ENCODE peak calls at places on chromosomes 11 and 22, in four cellular contexts. K is stomach, N is Peyer's patch, E is heart left ventricle. R is an unnamed sample. For H3K4me1, the result is how much of the 10 kb centered on the place peaks cover.

GRCh38 chr11:86341382-86341781 is 33.3 kb upstream of the CCDC81 start:
- DNase-seq in N (no peak), K (no peak), E (no peak), R (no peak)

GRCh38 chr11:7577226-7577882 is 63.6 kb downstream of the PPFIBP2 start:
- DNase-seq in E (no peak), K (peak), N (no peak), R (peak)

GRCh38 chr22:49586244-49586748 is 241.4 kb downstream of the BRD1 start:
- DNase-seq in N (peak), E (no peak), K (no peak), R (no peak)

GRCh38 chr11:36628765-36629199 is 30.7 kb upstream of the RAG2 start:
- DNase-seq in N (no peak), E (no peak), K (no peak), R (no peak)

GRCh38 chr11:84247931-84248330 is 961.8 kb upstream of the CCDC90B start:
- DNase-seq in K (no peak), E (no peak), N (no peak), R (no peak)

GRCh38 chr22:25202290-25202921 is 2.7 kb downstream of the CRYBB3 start:
- DNase-seq in E (no peak), N (peak), K (peak), R (peak)

GRCh38 chr11:58905141-58905715 is 34.1 kb upstream of the GLYATL1 start:
- DNase-seq in K (no peak), N (no peak), E (peak), R (no peak)

GRCh38 chr11:77093056-77093891 is 9.4 kb upstream of the OMP start:
- DNase-seq in K (no peak), E (peak), N (no peak), R (no peak)

GRCh38 chr11:96228472-96228871 is 114.5 kb downstream of the MAML2 start:
- DNase-seq in K (peak), N (peak), E (peak), R (peak)

GRCh38 chr22:17057959-17058814 is 26.6 kb upstream of the IL17RA start:
- DNase-seq in E (no peak), N (peak), K (peak), R (peak)

GRCh38 chr11:32437406-32438345 is 2.3 kb upstream of the WT1 start:
- DNase-seq in N (no peak), E (no peak), K (no peak), R (peak)

GRCh38 chr11:84671325-84672019 is 955.7 kb downstream of the DLG2 start:
- DNase-seq in K (no peak), N (no peak), E (no peak), R (no peak)

GRCh38 chr11:60951909-60952741 is at the start of gene SLC15A3:
- DNase-seq in E (peak), N (peak), K (peak), R (peak)

GRCh38 chr11:28619870-28620540 is 511.8 kb downstream of the METTL15 start:
- DNase-seq in N (no peak), E (no peak), K (no peak), R (no peak)

GRCh38 chr11:100031973-100032372 is 655.1 kb upstream of the ARHGAP42 start:
- DNase-seq in E (no peak), N (no peak), K (no peak), R (no peak)

GRCh38 chr22:40694409-40694808 is 15.1 kb downstream of the MCHR1 start:
- DNase-seq in N (no peak), E (no peak), K (no peak), R (peak)

GRCh38 chr11:68581439-68581838 is 102.9 kb upstream of the GAL start:
- DNase-seq in K (no peak), N (no peak), E (no peak), R (no peak)

GRCh38 chr11:77558380-77558779 is 31.4 kb upstream of the AQP11 start:
- DNase-seq in K (no peak), N (peak), E (no peak), R (no peak)

GRCh38 chr11:2166091-2166851 is 5.3 kb upstream of the INS start:
- DNase-seq in K (peak), E (no peak), N (no peak), R (no peak)

GRCh38 chr11:117535201-117535869 is 207.7 kb downstream of the CEP164 start:
- DNase-seq in E (peak), K (peak), N (peak), R (peak)

GRCh38 chr11:45926001-45926401 is 3.5 kb downstream of the LARGE2 start:
- DNase-seq in E (no peak), N (peak), K (no peak), R (peak)

GRCh38 chr11:61764606-61765260 is 12.3 kb downstream of the MYRF start:
- DNase-seq in N (no peak), E (no peak), K (peak), R (peak)

GRCh38 chr22:49294656-49295464 is 532.8 kb downstream of the BRD1 start:
- DNase-seq in E (peak), K (peak), N (no peak), R (no peak)

GRCh38 chr11:118061401-118062125 is 15.3 kb upstream of the TMPRSS4 start:
- DNase-seq in N (peak), E (no peak), K (no peak), R (no peak)

GRCh38 chr11:11706022-11706421 is 84.2 kb upstream of the GALNT18 start:
- DNase-seq in K (no peak), E (no peak), N (no peak), R (no peak)

GRCh38 chr22:20750461-20751184 is 23.3 kb upstream of the SERPIND1 start:
- DNase-seq in K (peak), N (peak), E (peak), R (peak)

GRCh38 chr22:46432164-46433068 is 96.9 kb downstream of the TRMU start:
- DNase-seq in K (peak), N (peak), E (no peak), R (no peak)

GRCh38 chr11:131897976-131898375 is 527.6 kb downstream of the NTM start:
- DNase-seq in N (no peak), E (no peak), K (no peak), R (no peak)

GRCh38 chr11:8070417-8071101 is 10.5 kb upstream of the TUB start:
- DNase-seq in K (no peak), N (peak), E (no peak), R (peak)

GRCh38 chr11:74532496-74533246 is 39.1 kb upstream of the LIPT2 start:
- DNase-seq in K (no peak), E (no peak), N (peak), R (no peak)

GRCh38 chr11:66264893-66265292 is 3.5 kb upstream of the RAB1B start:
- DNase-seq in N (no peak), K (peak), E (no peak), R (no peak)

GRCh38 chr11:134577801-134578200 is 165.8 kb upstream of the B3GAT1 start:
- DNase-seq in E (no peak), N (no peak), K (no peak), R (no peak)

GRCh38 chr11:94759522-94759921 is 8.6 kb upstream of the AMOTL1 start:
- DNase-seq in E (no peak), N (no peak), K (no peak), R (no peak)

GRCh38 chr22:36358533-36359171 is 29.1 kb downstream of the MYH9 start:
- DNase-seq in N (no peak), K (no peak), E (no peak), R (no peak)

GRCh38 chr22:36355362-36355761 is 32.4 kb downstream of the MYH9 start:
- DNase-seq in K (no peak), N (no peak), E (no peak), R (no peak)

GRCh38 chr22:36355894-36356293 is 31.9 kb downstream of the MYH9 start:
- DNase-seq in N (no peak), K (no peak), E (no peak), R (no peak)

GRCh38 chr22:36359172-36359973 is 28.4 kb downstream of the MYH9 start:
- DNase-seq in N (no peak), K (no peak), E (no peak), R (no peak)

GRCh38 chr22:36356708-36357694 is 30.8 kb downstream of the MYH9 start:
- DNase-seq in K (no peak), N (no peak), E (no peak), R (no peak)
- H3K4me1 ChIP-seq in K (half or more), N (under half), E (half or more), R (under half)

GRCh38 chr11:128862913-128863660 is 4.0 kb downstream of the KCNJ1 start:
- DNase-seq in E (no peak), K (no peak), N (peak), R (no peak)
- TF ChIP-seq POLR2A in E (no peak), K (no peak), N (no peak), R (no peak)

GRCh38 chr22:23384899-23385298 is 195.2 kb downstream of the IGLL1 start:
- DNase-seq in N (no peak), E (no peak), K (no peak), R (no peak)

GRCh38 chr22:23385301-23386244 is 194.5 kb downstream of the IGLL1 start:
- DNase-seq in K (peak), E (peak), N (peak), R (peak)

GRCh38 chr22:23384451-23384850 is 195.6 kb downstream of the IGLL1 start:
- DNase-seq in E (no peak), K (no peak), N (no peak), R (no peak)

GRCh38 chr22:23382796-23383195 is 197.3 kb downstream of the IGLL1 start:
- DNase-seq in K (no peak), E (no peak), N (peak), R (no peak)

GRCh38 chr22:23383491-23384450 is 196.3 kb downstream of the IGLL1 start:
- DNase-seq in K (peak), N (no peak), E (no peak), R (no peak)
- H3K4me3 ChIP-seq in K (no peak), N (no peak), E (no peak), R (no peak)

GRCh38 chr11:111091341-111091740 is 154.2 kb upstream of the POU2AF2 start:
- DNase-seq in K (no peak), E (no peak), N (no peak), R (no peak)

GRCh38 chr11:111088872-111089271 is 156.7 kb upstream of the POU2AF2 start:
- DNase-seq in N (no peak), K (no peak), E (no peak), R (no peak)

GRCh38 chr11:111093061-111093460 is 152.5 kb upstream of the POU2AF2 start:
- DNase-seq in E (no peak), N (no peak), K (no peak), R (no peak)

GRCh38 chr11:111086058-111086457 is 159.5 kb upstream of the POU2AF2 start:
- DNase-seq in N (no peak), K (no peak), E (no peak), R (no peak)

GRCh38 chr11:111089759-111090158 is 155.8 kb upstream of the POU2AF2 start:
- DNase-seq in N (no peak), E (no peak), K (no peak), R (no peak)
- H3K4me1 ChIP-seq in N (under half), E (under half), K (under half), R (under half)

DNA sequence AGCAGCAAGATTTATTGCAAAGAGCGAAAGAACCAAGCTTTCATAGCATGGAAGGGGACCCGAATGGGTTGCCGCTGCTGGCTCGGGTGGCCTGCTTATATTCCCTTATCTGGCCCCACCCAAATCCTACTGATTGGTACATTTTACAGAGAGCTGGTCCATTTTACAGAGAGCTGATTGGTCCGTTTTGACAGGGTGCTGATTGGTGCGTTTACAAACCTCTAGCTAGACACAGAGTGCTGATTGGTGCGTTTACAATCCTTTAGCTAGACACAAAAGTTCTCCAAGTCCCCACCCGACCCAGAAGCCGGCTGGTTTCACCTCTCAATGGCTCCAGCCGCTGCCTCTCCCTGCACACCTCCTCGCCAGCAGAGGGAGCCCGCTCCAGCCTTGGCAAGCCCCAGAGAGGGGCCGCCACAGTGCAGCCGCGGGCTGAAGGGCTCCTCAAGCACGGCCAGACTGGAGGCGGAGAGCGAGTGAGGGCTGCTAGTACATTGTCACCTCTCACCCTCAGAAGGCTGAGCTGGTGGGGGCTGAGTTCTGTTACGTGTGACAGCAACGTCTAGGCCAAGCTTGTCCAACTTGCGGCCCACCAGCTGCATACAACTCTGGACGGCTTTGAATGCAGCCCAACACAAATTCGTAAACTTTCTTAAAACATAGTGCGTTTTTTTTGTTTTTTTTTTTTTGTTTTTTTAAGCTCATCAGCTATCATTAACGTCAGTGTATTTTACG is 8.7 kb downstream of the PTH start:
- DNase-seq in N (peak), K (peak), E (peak), R (peak)
- TF ChIP-seq POLR2A in N (no peak), K (no peak), E (no peak), R (no peak)

GRCh38 chr22:35065796-35066218 is at the start of gene ISX:
- DNase-seq in N (peak), K (no peak), E (no peak), R (no peak)
- H3K4me3 ChIP-seq in N (no peak), K (no peak), E (no peak), R (no peak)

DNA sequence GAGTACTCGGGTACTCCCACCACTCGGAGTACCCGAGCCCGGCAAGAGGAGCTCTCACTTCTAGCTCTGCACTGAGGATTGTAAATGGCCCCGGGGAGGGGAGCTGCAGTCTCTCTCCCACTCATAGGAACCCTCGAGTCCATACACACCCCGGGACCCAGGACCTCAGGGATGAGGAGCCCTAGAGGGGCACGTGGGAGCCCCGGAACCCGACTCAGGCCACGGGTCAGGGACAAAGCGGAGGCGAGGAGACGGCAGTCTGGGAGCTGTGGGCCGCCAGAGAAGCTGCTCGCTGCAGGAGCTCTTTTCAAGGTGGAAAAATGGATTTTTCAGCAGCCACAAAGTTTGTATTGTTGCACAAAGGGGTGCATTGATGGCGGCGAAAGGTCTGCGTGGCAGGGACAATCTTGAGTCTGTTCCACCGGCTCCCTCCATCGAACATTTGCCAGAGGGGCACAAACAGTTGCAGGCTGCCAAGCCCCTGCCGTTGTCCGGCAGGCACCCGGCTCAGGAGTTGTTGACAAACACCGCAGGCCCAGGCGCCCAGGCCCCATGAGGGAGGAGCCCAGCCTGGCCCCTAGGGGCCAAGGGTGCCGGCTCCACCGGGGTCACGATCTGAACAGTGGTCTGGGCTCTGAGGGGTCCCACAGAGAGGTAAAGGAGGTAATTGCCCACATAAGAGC is 5.7 kb upstream of the FLI1 start:
- DNase-seq in E (no peak), N (no peak), K (no peak), R (no peak)
- H3K4me1 ChIP-seq in E (half or more), N (under half), K (under half), R (under half)